ENCODE peak calls at places on chromosomes 11 and 22, in eight cellular contexts. One of them, this sample, is unnamed.

GRCh38 chr11:111833524-111833923 is 37.9 kb downstream of the ALG9 start:
- DNase-seq in ELR: peak
- DNase-seq in T-helper 9 cell: no peak
- DNase-seq in ovary: no peak
- DNase-seq in HCEC 1CT: no peak
- DNase-seq in ecto neural progenitor cell: no peak
- DNase-seq in NCI-H1092 treated with DMSO at 0.1 percent for 48 hours: no peak
- DNase-seq in A549: no peak
- DNase-seq in this sample: peak

GRCh38 chr11:115642660-115643059 is 138.4 kb upstream of the CADM1 start:
- DNase-seq in NCI-H1092 treated with DMSO at 0.1 percent for 48 hours: no peak
- DNase-seq in ecto neural progenitor cell: no peak
- DNase-seq in ovary: no peak
- DNase-seq in HCEC 1CT: no peak
- DNase-seq in A549: no peak
- DNase-seq in ELR: no peak
- DNase-seq in T-helper 9 cell: no peak
- DNase-seq in this sample: no peak

GRCh38 chr11:131754671-131755070 is 384.3 kb downstream of the NTM start:
- DNase-seq in HCEC 1CT: peak
- DNase-seq in ELR: peak
- DNase-seq in ecto neural progenitor cell: no peak
- DNase-seq in ovary: no peak
- DNase-seq in A549: no peak
- DNase-seq in T-helper 9 cell: no peak
- DNase-seq in NCI-H1092 treated with DMSO at 0.1 percent for 48 hours: no peak
- DNase-seq in this sample: no peak

GRCh38 chr11:104991994-104992393 is 23.6 kb upstream of the CASP4 start:
- DNase-seq in ovary: no peak
- DNase-seq in A549: no peak
- DNase-seq in HCEC 1CT: no peak
- DNase-seq in ELR: no peak
- DNase-seq in T-helper 9 cell: no peak
- DNase-seq in ecto neural progenitor cell: no peak
- DNase-seq in NCI-H1092 treated with DMSO at 0.1 percent for 48 hours: no peak
- DNase-seq in this sample: no peak

GRCh38 chr22:48692734-48693376 is 1134.8 kb downstream of the BRD1 start:
- DNase-seq in A549: no peak
- DNase-seq in NCI-H1092 treated with DMSO at 0.1 percent for 48 hours: no peak
- DNase-seq in ecto neural progenitor cell: no peak
- DNase-seq in T-helper 9 cell: no peak
- DNase-seq in ELR: no peak
- DNase-seq in ovary: peak
- DNase-seq in HCEC 1CT: no peak
- DNase-seq in this sample: no peak

GRCh38 chr22:19576460-19577421 is 52.5 kb upstream of the CLDN5 start:
- DNase-seq in ecto neural progenitor cell: peak
- DNase-seq in NCI-H1092 treated with DMSO at 0.1 percent for 48 hours: no peak
- DNase-seq in HCEC 1CT: peak
- DNase-seq in A549: no peak
- DNase-seq in ELR: peak
- DNase-seq in T-helper 9 cell: no peak
- DNase-seq in ovary: no peak
- DNase-seq in this sample: peak

GRCh38 chr11:131692151-131692550 is 321.7 kb downstream of the NTM start:
- DNase-seq in ovary: no peak
- DNase-seq in HCEC 1CT: no peak
- DNase-seq in A549: no peak
- DNase-seq in ELR: peak
- DNase-seq in NCI-H1092 treated with DMSO at 0.1 percent for 48 hours: no peak
- DNase-seq in T-helper 9 cell: no peak
- DNase-seq in ecto neural progenitor cell: no peak
- DNase-seq in this sample: no peak

GRCh38 chr11:75326439-75326810 is 25.0 kb downstream of the ARRB1 start:
- DNase-seq in ecto neural progenitor cell: no peak
- DNase-seq in ELR: no peak
- DNase-seq in A549: peak
- DNase-seq in NCI-H1092 treated with DMSO at 0.1 percent for 48 hours: no peak
- DNase-seq in HCEC 1CT: no peak
- DNase-seq in T-helper 9 cell: no peak
- DNase-seq in ovary: no peak
- DNase-seq in this sample: no peak

GRCh38 chr11:92978226-92979111 is 9.0 kb downstream of the MTNR1B start:
- DNase-seq in ecto neural progenitor cell: no peak
- DNase-seq in T-helper 9 cell: no peak
- DNase-seq in A549: no peak
- DNase-seq in ELR: no peak
- DNase-seq in ovary: no peak
- DNase-seq in HCEC 1CT: peak
- DNase-seq in NCI-H1092 treated with DMSO at 0.1 percent for 48 hours: peak
- DNase-seq in this sample: peak

GRCh38 chr11:119144825-119145476 is 3.9 kb upstream of the ABCG4 start:
- DNase-seq in ovary: peak
- DNase-seq in NCI-H1092 treated with DMSO at 0.1 percent for 48 hours: peak
- DNase-seq in ecto neural progenitor cell: peak
- DNase-seq in HCEC 1CT: peak
- DNase-seq in T-helper 9 cell: no peak
- DNase-seq in A549: peak
- DNase-seq in ELR: peak
- DNase-seq in this sample: peak

GRCh38 chr11:94604496-94604895 is 37.3 kb downstream of the PIWIL4 start:
- DNase-seq in ovary: no peak
- DNase-seq in A549: no peak
- DNase-seq in ecto neural progenitor cell: no peak
- DNase-seq in ELR: peak
- DNase-seq in NCI-H1092 treated with DMSO at 0.1 percent for 48 hours: no peak
- DNase-seq in T-helper 9 cell: no peak
- DNase-seq in HCEC 1CT: no peak
- DNase-seq in this sample: no peak

GRCh38 chr11:44694443-44694842 is 32.3 kb upstream of the TSPAN18 start:
- DNase-seq in HCEC 1CT: no peak
- DNase-seq in NCI-H1092 treated with DMSO at 0.1 percent for 48 hours: no peak
- DNase-seq in ELR: no peak
- DNase-seq in A549: no peak
- DNase-seq in T-helper 9 cell: no peak
- DNase-seq in ecto neural progenitor cell: no peak
- DNase-seq in ovary: no peak
- DNase-seq in this sample: no peak

GRCh38 chr22:21764038-21764804 is 28.6 kb upstream of the YPEL1 start:
- DNase-seq in ELR: no peak
- DNase-seq in HCEC 1CT: no peak
- DNase-seq in A549: no peak
- DNase-seq in ecto neural progenitor cell: no peak
- DNase-seq in T-helper 9 cell: no peak
- DNase-seq in NCI-H1092 treated with DMSO at 0.1 percent for 48 hours: no peak
- DNase-seq in ovary: no peak
- DNase-seq in this sample: no peak

GRCh38 chr22:29798318-29798717 is 31.1 kb downstream of the UQCR10 start:
- DNase-seq in T-helper 9 cell: no peak
- DNase-seq in ecto neural progenitor cell: no peak
- DNase-seq in HCEC 1CT: no peak
- DNase-seq in NCI-H1092 treated with DMSO at 0.1 percent for 48 hours: no peak
- DNase-seq in A549: no peak
- DNase-seq in ovary: no peak
- DNase-seq in ELR: peak
- DNase-seq in this sample: peak

GRCh38 chr11:103968685-103969084 is 67.8 kb upstream of the DDI1 start:
- DNase-seq in ELR: no peak
- DNase-seq in A549: no peak
- DNase-seq in ovary: no peak
- DNase-seq in HCEC 1CT: no peak
- DNase-seq in T-helper 9 cell: no peak
- DNase-seq in ecto neural progenitor cell: no peak
- DNase-seq in NCI-H1092 treated with DMSO at 0.1 percent for 48 hours: no peak
- DNase-seq in this sample: no peak

GRCh38 chr11:71372693-71373657 is 75.2 kb downstream of the DHCR7 start:
- DNase-seq in HCEC 1CT: peak
- DNase-seq in ecto neural progenitor cell: no peak
- DNase-seq in ovary: no peak
- DNase-seq in A549: peak
- DNase-seq in NCI-H1092 treated with DMSO at 0.1 percent for 48 hours: peak
- DNase-seq in T-helper 9 cell: no peak
- DNase-seq in ELR: peak
- DNase-seq in this sample: peak

GRCh38 chr22:23163665-23164064 is 16.6 kb upstream of the BCR start:
- DNase-seq in ecto neural progenitor cell: no peak
- DNase-seq in ovary: peak
- DNase-seq in ELR: no peak
- DNase-seq in T-helper 9 cell: no peak
- DNase-seq in A549: no peak
- DNase-seq in NCI-H1092 treated with DMSO at 0.1 percent for 48 hours: peak
- DNase-seq in HCEC 1CT: no peak
- DNase-seq in this sample: no peak

GRCh38 chr11:76672431-76673163 is 2.0 kb upstream of the LRRC32 start:
- DNase-seq in HCEC 1CT: no peak
- DNase-seq in T-helper 9 cell: no peak
- DNase-seq in ELR: no peak
- DNase-seq in NCI-H1092 treated with DMSO at 0.1 percent for 48 hours: no peak
- DNase-seq in ecto neural progenitor cell: no peak
- DNase-seq in A549: no peak
- DNase-seq in ovary: no peak
- DNase-seq in this sample: no peak

GRCh38 chr11:94218372-94218771 is 86.0 kb upstream of the IZUMO1R start:
- DNase-seq in HCEC 1CT: no peak
- DNase-seq in T-helper 9 cell: no peak
- DNase-seq in ecto neural progenitor cell: no peak
- DNase-seq in A549: no peak
- DNase-seq in ELR: no peak
- DNase-seq in NCI-H1092 treated with DMSO at 0.1 percent for 48 hours: no peak
- DNase-seq in ovary: no peak
- DNase-seq in this sample: no peak

GRCh38 chr11:120288021-120288420 is 37.1 kb upstream of the TLCD5 start:
- DNase-seq in ovary: no peak
- DNase-seq in NCI-H1092 treated with DMSO at 0.1 percent for 48 hours: no peak
- DNase-seq in HCEC 1CT: no peak
- DNase-seq in T-helper 9 cell: no peak
- DNase-seq in ecto neural progenitor cell: no peak
- DNase-seq in ELR: no peak
- DNase-seq in A549: no peak
- DNase-seq in this sample: no peak

GRCh38 chr11:112962854-112963367 is 1.7 kb downstream of the NCAM1 start:
- DNase-seq in ovary: peak
- DNase-seq in ecto neural progenitor cell: peak
- DNase-seq in HCEC 1CT: no peak
- DNase-seq in NCI-H1092 treated with DMSO at 0.1 percent for 48 hours: peak
- DNase-seq in T-helper 9 cell: no peak
- DNase-seq in A549: no peak
- DNase-seq in ELR: no peak
- DNase-seq in this sample: no peak

GRCh38 chr11:47467372-47467771 is 18.4 kb upstream of the RAPSN start:
- DNase-seq in ecto neural progenitor cell: no peak
- DNase-seq in T-helper 9 cell: no peak
- DNase-seq in ELR: no peak
- DNase-seq in NCI-H1092 treated with DMSO at 0.1 percent for 48 hours: peak
- DNase-seq in ovary: no peak
- DNase-seq in A549: no peak
- DNase-seq in HCEC 1CT: no peak
- DNase-seq in this sample: no peak

GRCh38 chr11:131408011-131408640 is 37.7 kb downstream of the NTM start:
- DNase-seq in ecto neural progenitor cell: peak
- DNase-seq in ovary: no peak
- DNase-seq in NCI-H1092 treated with DMSO at 0.1 percent for 48 hours: no peak
- DNase-seq in A549: peak
- DNase-seq in HCEC 1CT: peak
- DNase-seq in T-helper 9 cell: no peak
- DNase-seq in ELR: peak
- DNase-seq in this sample: peak

GRCh38 chr22:17131686-17132085 is 10.5 kb upstream of the TMEM121B start:
- DNase-seq in NCI-H1092 treated with DMSO at 0.1 percent for 48 hours: peak
- DNase-seq in ovary: no peak
- DNase-seq in ELR: no peak
- DNase-seq in T-helper 9 cell: no peak
- DNase-seq in A549: no peak
- DNase-seq in HCEC 1CT: no peak
- DNase-seq in ecto neural progenitor cell: no peak
- DNase-seq in this sample: no peak

GRCh38 chr22:19811211-19811621 is 43.5 kb downstream of the GNB1L start:
- DNase-seq in T-helper 9 cell: no peak
- DNase-seq in NCI-H1092 treated with DMSO at 0.1 percent for 48 hours: no peak
- DNase-seq in ovary: peak
- DNase-seq in ELR: no peak
- DNase-seq in ecto neural progenitor cell: no peak
- DNase-seq in HCEC 1CT: no peak
- DNase-seq in A549: no peak
- DNase-seq in this sample: no peak

GRCh38 chr11:80532633-80533232 is 1091.9 kb upstream of the TENM4 start:
- DNase-seq in T-helper 9 cell: no peak
- DNase-seq in ELR: no peak
- DNase-seq in HCEC 1CT: no peak
- DNase-seq in ovary: no peak
- DNase-seq in ecto neural progenitor cell: no peak
- DNase-seq in A549: no peak
- DNase-seq in NCI-H1092 treated with DMSO at 0.1 percent for 48 hours: no peak
- DNase-seq in this sample: no peak

GRCh38 chr11:92136792-92137191 is 87.8 kb upstream of the FAT3 start:
- DNase-seq in ELR: no peak
- DNase-seq in HCEC 1CT: no peak
- DNase-seq in T-helper 9 cell: no peak
- DNase-seq in ovary: no peak
- DNase-seq in ecto neural progenitor cell: no peak
- DNase-seq in NCI-H1092 treated with DMSO at 0.1 percent for 48 hours: no peak
- DNase-seq in A549: peak
- DNase-seq in this sample: no peak

GRCh38 chr11:64384981-64385952 is 26.3 kb downstream of the RPS6KA4 start:
- DNase-seq in ELR: peak
- DNase-seq in A549: no peak
- DNase-seq in HCEC 1CT: no peak
- DNase-seq in T-helper 9 cell: no peak
- DNase-seq in ecto neural progenitor cell: no peak
- DNase-seq in NCI-H1092 treated with DMSO at 0.1 percent for 48 hours: peak
- DNase-seq in ovary: no peak
- DNase-seq in this sample: no peak

GRCh38 chr11:32448232-32448631 is 12.9 kb upstream of the WT1 start:
- DNase-seq in A549: peak
- DNase-seq in ovary: no peak
- DNase-seq in T-helper 9 cell: no peak
- DNase-seq in ELR: peak
- DNase-seq in ecto neural progenitor cell: no peak
- DNase-seq in NCI-H1092 treated with DMSO at 0.1 percent for 48 hours: no peak
- DNase-seq in HCEC 1CT: peak
- DNase-seq in this sample: peak

GRCh38 chr11:67407700-67408163 is 3.8 kb downstream of the TBC1D10C start:
- DNase-seq in ecto neural progenitor cell: no peak
- DNase-seq in HCEC 1CT: no peak
- DNase-seq in ELR: no peak
- DNase-seq in ovary: no peak
- DNase-seq in NCI-H1092 treated with DMSO at 0.1 percent for 48 hours: no peak
- DNase-seq in T-helper 9 cell: no peak
- DNase-seq in A549: no peak
- DNase-seq in this sample: no peak